ENCODE peak calls at places on chromosomes 12 and 14, in nine cellular contexts. W is vagina, C is ovary, N is dorsolateral prefrontal cortex, Z is heart left ventricle, X is neural progenitor cell, S is adrenal gland, L is SK-N-SH, A is cardiac muscle cell. J is an unnamed sample.

GRCh38 chr12:118402251-118402650 is 25.9 kb downstream of the SUDS3 start:
- DNase-seq in A (peak), X (no peak), C (no peak), L (no peak), W (no peak), S (peak), N (no peak), Z (no peak), J (no peak)

GRCh38 chr12:25712169-25712568 is 159.1 kb upstream of the LMNTD1 start:
- DNase-seq in A (no peak), C (no peak), W (no peak), X (no peak), L (no peak), N (no peak), Z (no peak), S (no peak), J (no peak)

GRCh38 chr14:40367717-40368116 is 935.5 kb upstream of the FBXO33 start:
- DNase-seq in A (no peak), L (no peak), W (no peak), S (no peak), C (no peak), N (no peak), X (no peak), Z (no peak), J (no peak)

GRCh38 chr12:25829192-25829591 is 129.3 kb upstream of the RASSF8 start:
- DNase-seq in W (no peak), L (no peak), C (no peak), Z (no peak), S (peak), X (no peak), N (no peak), A (peak), J (no peak)

GRCh38 chr12:49030119-49030518 is 11.5 kb upstream of the PRKAG1 start:
- DNase-seq in L (peak), W (no peak), S (no peak), A (no peak), X (no peak), C (no peak), N (no peak), Z (no peak), J (no peak)

GRCh38 chr12:68772714-68773113 is 26.7 kb downstream of the SLC35E3 start:
- DNase-seq in X (no peak), A (no peak), C (no peak), S (no peak), L (no peak), Z (no peak), W (no peak), N (no peak), J (no peak)

GRCh38 chr14:51327376-51327775 is 87.3 kb downstream of the TMX1 start:
- DNase-seq in S (no peak), L (no peak), W (no peak), C (no peak), X (no peak), Z (no peak), N (no peak), A (peak), J (no peak)

GRCh38 chr14:42090122-42090521 is 483.4 kb downstream of the LRFN5 start:
- DNase-seq in X (no peak), Z (no peak), C (no peak), L (no peak), N (no peak), A (no peak), S (no peak), W (no peak), J (no peak)

GRCh38 chr12:20646239-20646827 is 48.8 kb upstream of the SLCO1C1 start:
- DNase-seq in C (no peak), S (no peak), L (peak), N (no peak), W (no peak), Z (no peak), X (peak), A (peak), J (no peak)

GRCh38 chr14:33414041-33414440 is 475.4 kb downstream of the NPAS3 start:
- DNase-seq in L (no peak), C (no peak), W (no peak), N (no peak), Z (no peak), A (peak), X (no peak), S (no peak), J (no peak)

GRCh38 chr14:23829736-23830474 is 123.7 kb upstream of the DHRS4 start:
- DNase-seq in Z (no peak), X (no peak), C (peak), A (peak), S (peak), W (no peak), N (no peak), L (no peak), J (no peak)

GRCh38 chr12:65122661-65123060 is 1.6 kb upstream of the WIF1 start:
- DNase-seq in L (no peak), C (no peak), S (no peak), Z (no peak), X (peak), W (no peak), N (no peak), A (no peak), J (no peak)

GRCh38 chr12:42473561-42473960 is 116.0 kb downstream of the PRICKLE1 start:
- DNase-seq in A (no peak), C (no peak), S (no peak), N (no peak), W (no peak), L (no peak), X (no peak), Z (no peak), J (no peak)

GRCh38 chr12:15599266-15600037 is 189.7 kb downstream of the EPS8 start:
- DNase-seq in C (no peak), Z (no peak), X (no peak), N (peak), L (no peak), S (no peak), A (peak), W (no peak), J (peak)

GRCh38 chr14:95023886-95024285 is 133.4 kb downstream of the DICER1 start:
- DNase-seq in C (no peak), L (no peak), Z (no peak), S (no peak), N (no peak), X (no peak), A (peak), W (peak), J (no peak)

GRCh38 chr12:49345048-49345839 is 1.4 kb upstream of the DNAJC22 start:
- DNase-seq in N (no peak), X (peak), W (no peak), Z (peak), C (no peak), S (no peak), L (peak), A (no peak), J (peak)

GRCh38 chr14:52695481-52696091 is at the start of gene ERO1A:
- DNase-seq in L (peak), A (peak), N (peak), X (peak), Z (peak), S (peak), W (no peak), C (peak), J (peak)

GRCh38 chr12:131860472-131861260 is 32.5 kb downstream of the MMP17 start:
- DNase-seq in A (peak), W (no peak), C (no peak), X (peak), L (peak), N (no peak), Z (peak), S (no peak), J (peak)

GRCh38 chr12:34402899-34403705 is 380.8 kb downstream of the ALG10 start:
- DNase-seq in Z (peak), L (peak), A (no peak), W (peak), C (peak), S (peak), N (peak), X (no peak), J (no peak)

GRCh38 chr12:54340845-54341244 is 15.9 kb downstream of the COPZ1 start:
- DNase-seq in W (no peak), Z (no peak), C (no peak), S (no peak), A (no peak), L (no peak), N (no peak), X (no peak), J (no peak)

GRCh38 chr14:99118046-99118721 is 153.8 kb downstream of the BCL11B start:
- DNase-seq in L (peak), A (no peak), S (no peak), C (no peak), N (peak), X (no peak), Z (no peak), W (peak), J (no peak)

GRCh38 chr12:124422570-124423523 is 128.0 kb downstream of the RFLNA start:
- DNase-seq in S (peak), W (no peak), C (peak), A (peak), L (peak), X (no peak), Z (peak), N (peak), J (peak)

GRCh38 chr14:46344327-46344937 is 307.1 kb downstream of the RPL10L start:
- DNase-seq in X (peak), A (peak), N (no peak), W (no peak), L (peak), C (no peak), S (no peak), Z (no peak), J (no peak)

GRCh38 chr12:16389594-16389993 is 42.1 kb downstream of the MGST1 start:
- DNase-seq in X (no peak), C (no peak), Z (no peak), W (no peak), S (no peak), N (no peak), L (no peak), A (peak), J (peak)

GRCh38 chr12:51393676-51394545 is 2.7 kb upstream of the GALNT6 start:
- DNase-seq in N (no peak), L (no peak), S (no peak), W (no peak), Z (no peak), C (no peak), A (peak), X (no peak), J (no peak)

GRCh38 chr12:110498984-110499706 is 2.8 kb downstream of the VPS29 start:
- DNase-seq in C (no peak), S (no peak), W (no peak), A (peak), N (no peak), X (no peak), Z (no peak), L (no peak), J (no peak)

GRCh38 chr12:78698747-78699146 is 165.8 kb upstream of the SYT1 start:
- DNase-seq in S (no peak), Z (no peak), A (no peak), W (no peak), X (no peak), N (no peak), C (no peak), L (no peak), J (no peak)

GRCh38 chr14:78758333-78758732 is 588.2 kb downstream of the NRXN3 start:
- DNase-seq in X (peak), W (no peak), N (no peak), S (no peak), C (no peak), Z (no peak), L (peak), A (peak), J (peak)

GRCh38 chr14:91038439-91038838 is 22.0 kb downstream of the RPS6KA5 start:
- DNase-seq in X (no peak), C (no peak), N (no peak), W (no peak), S (no peak), A (peak), Z (no peak), L (no peak), J (no peak)

DNA sequence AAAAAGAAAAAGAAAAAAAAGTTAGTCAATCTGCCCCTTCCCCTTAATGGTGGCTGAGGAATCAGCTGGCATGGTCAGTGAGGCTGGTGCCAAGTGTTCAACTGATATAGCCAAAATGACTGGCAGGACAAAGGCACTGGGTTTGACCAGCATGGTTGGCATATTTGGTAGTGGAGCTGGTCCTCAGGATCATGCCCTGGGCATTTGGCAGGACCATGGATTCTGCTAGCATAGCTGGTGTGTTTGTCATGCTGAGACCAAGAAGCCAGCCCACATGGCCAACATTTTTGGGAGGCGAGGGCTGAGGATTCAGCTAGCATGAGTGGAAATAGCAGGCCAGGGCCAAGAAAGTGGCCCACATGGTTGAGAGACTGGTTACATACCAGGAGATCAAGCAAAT is 136.5 kb downstream of the FBXL14 start:
- DNase-seq in X (no peak), A (peak), S (no peak), L (no peak), N (no peak), Z (no peak), W (no peak), C (no peak), J (no peak)
- TF ChIP-seq CTCF in X (no peak), A (no peak), S (no peak), L (no peak), N (no peak), Z (no peak), W (no peak), C (no peak), J (no peak)

DNA sequence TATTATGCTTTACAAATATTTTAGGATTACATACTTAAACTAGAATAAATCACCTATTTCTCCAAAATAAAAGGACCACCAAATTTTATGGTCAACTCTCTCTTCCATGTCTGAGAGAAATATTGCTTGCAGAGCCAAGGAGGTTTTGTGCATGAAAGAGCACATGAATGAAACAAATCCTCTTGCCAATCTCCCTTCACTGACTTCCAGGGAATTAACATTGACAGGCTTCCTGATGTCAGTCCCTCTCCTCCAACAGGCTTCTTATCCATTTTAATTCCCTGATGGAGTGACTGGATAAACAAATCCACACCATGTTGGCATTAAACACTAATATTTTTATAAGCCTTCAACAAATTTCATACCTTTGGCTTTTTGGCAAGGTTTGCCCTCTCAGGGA is 45.3 kb upstream of the CNTN1 start:
- DNase-seq in L (no peak), S (no peak), Z (no peak), N (peak), A (no peak), C (no peak), X (peak), W (no peak), J (no peak)
- H3K4me3 ChIP-seq in L (no peak), S (no peak), Z (no peak), N (no peak), A (no peak), C (no peak), X (no peak), W (no peak), J (no peak)

GRCh38 chr14:100638211-100638855 is 51.1 kb upstream of the BEGAIN start:
- DNase-seq in Z (no peak), W (no peak), A (no peak), S (no peak), C (no peak), L (no peak), N (no peak), X (no peak), J (no peak)
- H3K27ac ChIP-seq in Z (no peak), W (no peak), A (no peak), S (no peak), C (no peak), L (no peak), N (no peak), X (no peak), J (no peak)

GRCh38 chr14:69346710-69347109 is 51.4 kb downstream of the ERH start:
- DNase-seq in L (peak), A (peak), Z (peak), X (peak), W (no peak), C (no peak), N (no peak), S (no peak), J (no peak)
- TF ChIP-seq CTCF in L (peak), A (peak), Z (peak), X (peak), W (no peak), C (no peak), N (peak), S (peak), J (no peak)

DNA sequence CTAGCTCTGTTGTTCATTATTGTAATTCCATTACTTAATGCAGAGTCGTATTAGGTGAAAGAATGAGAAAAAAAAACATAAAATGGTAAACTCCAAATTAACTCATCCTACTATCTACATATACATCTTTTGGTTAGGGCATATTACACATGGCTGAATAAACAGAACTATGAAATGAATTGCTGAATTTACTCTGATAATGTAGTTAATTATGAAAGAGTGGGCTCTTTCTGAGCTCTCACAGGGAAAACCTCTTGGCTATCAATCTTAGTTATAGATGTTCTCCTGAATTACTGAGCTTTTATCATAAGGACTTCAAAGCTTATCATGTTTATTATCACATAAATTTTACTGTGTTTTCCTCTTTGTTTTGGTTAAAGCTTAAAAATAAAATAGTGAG is 798.5 kb upstream of the MDGA2 start:
- DNase-seq in A (no peak), S (no peak), X (no peak), C (no peak), L (no peak), W (no peak), Z (no peak), N (no peak), J (no peak)
- H3K4me3 ChIP-seq in A (no peak), S (no peak), X (no peak), C (no peak), L (no peak), W (no peak), Z (no peak), N (no peak), J (no peak)

GRCh38 chr14:68476212-68476964 is 316.5 kb downstream of the ZFP36L1 start:
- DNase-seq in Z (no peak), W (no peak), C (no peak), A (peak), N (no peak), S (peak), L (no peak), X (peak), J (peak)

GRCh38 chr14:68475802-68476201 is 317.1 kb downstream of the ZFP36L1 start:
- DNase-seq in L (no peak), C (no peak), S (no peak), A (no peak), N (no peak), W (no peak), X (no peak), Z (no peak), J (no peak)

GRCh38 chr14:68482018-68482417 is 310.8 kb downstream of the ZFP36L1 start:
- DNase-seq in A (no peak), X (no peak), S (no peak), L (no peak), C (no peak), W (no peak), Z (no peak), N (no peak), J (no peak)

GRCh38 chr14:68476965-68477455 is 315.9 kb downstream of the ZFP36L1 start:
- DNase-seq in C (no peak), S (no peak), Z (no peak), N (no peak), X (peak), W (no peak), A (no peak), L (no peak), J (no peak)

GRCh38 chr14:68479247-68479646 is 313.6 kb downstream of the ZFP36L1 start:
- DNase-seq in W (no peak), A (peak), N (no peak), Z (no peak), C (no peak), S (no peak), X (no peak), L (no peak), J (peak)
- H3K27ac ChIP-seq in W (no peak), A (peak), N (no peak), Z (no peak), C (no peak), S (no peak), X (no peak), L (no peak), J (peak)